ENCODE peak calls at places on chromosomes 7 and 10, in ten cellular contexts. B is small intestine; L is pancreas; S is stomach; V is CD4-positive, alpha-beta T cell; Q is heart left ventricle; H is fibroblast of lung; M is neural progenitor cell; A is tibial nerve; R is Peyer's patch. O is an unnamed sample.
A peak's percentile ranks its signal among the peaks of the same experiment; 100 is the strongest.

GRCh38 chr10:46050956-46051355 is 4.9 kb upstream of the MSMB start:
- DNase-seq in Q (no peak), L (no peak), B (no peak), M (no peak), V (no peak), A (no peak), H (peak; percentile 16), S (no peak), R (no peak), O (no peak)

GRCh38 chr10:97759981-97760345 is 11.8 kb downstream of the SFRP5 start:
- DNase-seq in S (no peak), Q (no peak), V (no peak), R (peak; percentile 33), L (no peak), B (no peak), A (no peak), H (no peak), M (no peak), O (no peak)

GRCh38 chr10:86988501-86988900 is 20.2 kb downstream of the ADIRF start:
- DNase-seq in M (no peak), S (no peak), A (no peak), Q (no peak), V (no peak), H (no peak), B (no peak), R (no peak), L (no peak), O (no peak)

GRCh38 chr7:49852619-49853462 is 79.4 kb downstream of the VWC2 start:
- DNase-seq in S (no peak), L (peak; percentile 26), B (peak; percentile 19), R (no peak), Q (no peak), A (no peak), H (peak; percentile 2), V (no peak), M (peak; percentile 77), O (no peak)

GRCh38 chr10:13351340-13351915 is 3.3 kb upstream of the SEPHS1 start:
- DNase-seq in Q (no peak), S (no peak), R (no peak), L (no peak), B (no peak), V (peak; percentile 35), M (peak; percentile 59), H (no peak), A (no peak), O (no peak)

GRCh38 chr10:84755311-84755710 is 426.9 kb downstream of the CCSER2 start:
- DNase-seq in M (peak; percentile 71), S (no peak), Q (no peak), V (no peak), L (no peak), A (no peak), H (no peak), R (no peak), B (no peak), O (no peak)

GRCh38 chr10:4447977-4448376 is 378.0 kb upstream of the AKR1E2 start:
- DNase-seq in A (no peak), H (no peak), S (no peak), L (no peak), B (no peak), V (no peak), M (no peak), R (no peak), Q (no peak), O (no peak)

GRCh38 chr10:29317027-29317420 is 28.2 kb downstream of the LYZL1 start:
- DNase-seq in H (peak; percentile 18), S (no peak), Q (no peak), M (no peak), A (no peak), V (no peak), R (no peak), B (no peak), L (no peak), O (no peak)

GRCh38 chr10:43824934-43825333 is 176.3 kb upstream of the ZNF32 start:
- DNase-seq in L (peak; percentile 52), H (peak; percentile 75), A (peak; percentile 70), S (no peak), V (no peak), M (no peak), R (no peak), B (no peak), Q (peak; percentile 91), O (no peak)

GRCh38 chr10:69901623-69902505 is 100.2 kb downstream of the COL13A1 start:
- DNase-seq in B (peak; percentile 79), V (no peak), L (peak; percentile 27), H (peak; percentile 47), M (peak; percentile 79), S (peak; percentile 48), R (peak; percentile 76), Q (peak; percentile 42), A (no peak), O (peak; percentile 26)

GRCh38 chr10:7818295-7819125 is at the start of gene TAF3:
- DNase-seq in Q (peak; percentile 94), V (peak; percentile 86), L (peak; percentile 91), A (peak; percentile 77), M (peak; percentile 97), H (peak; percentile 79), S (peak; percentile 95), B (peak; percentile 94), R (peak; percentile 95), O (peak; percentile 89)

GRCh38 chr10:7817984-7818294 is 366 bp upstream of the TAF3 start:
- DNase-seq in V (no peak), S (no peak), B (no peak), A (no peak), R (no peak), L (no peak), Q (no peak), M (no peak), H (no peak), O (no peak)

GRCh38 chr10:7824251-7824650 is 5.9 kb downstream of the TAF3 start:
- DNase-seq in S (no peak), V (no peak), R (no peak), B (no peak), M (no peak), Q (no peak), A (no peak), L (no peak), H (no peak), O (no peak)

GRCh38 chr10:7817576-7817975 is 729 bp upstream of the TAF3 start:
- DNase-seq in A (no peak), Q (no peak), S (no peak), L (no peak), R (no peak), V (no peak), M (peak; percentile 12), B (no peak), H (no peak), O (no peak)

GRCh38 chr10:7819126-7819470 is 793 bp downstream of the TAF3 start:
- DNase-seq in B (peak; percentile 54), A (no peak), M (peak; percentile 82), V (no peak), Q (peak; percentile 42), R (no peak), H (peak; percentile 51), L (peak; percentile 50), S (peak; percentile 51), O (peak; percentile 16)
- H3K27ac ChIP-seq in B (peak overlapping the region; percentile 84), A (no peak overlapping the region), M (no peak overlapping the region), V (no peak overlapping the region), Q (no peak overlapping the region), R (peak overlapping the region; percentile 57), H (peak overlapping the region; percentile 62), L (peak overlapping the region; percentile 50), S (peak overlapping the region; percentile 78), O (peak overlapping the region; percentile 68)

GRCh38 chr7:84251183-84251845 is 56.7 kb upstream of the SEMA3A start:
- DNase-seq in Q (no peak), B (no peak), V (no peak), M (peak; percentile 44), A (no peak), R (no peak), H (peak; percentile 68), L (no peak), S (no peak), O (no peak)
- H3K27ac ChIP-seq in Q (no peak overlapping the region), B (no peak overlapping the region), V (no peak overlapping the region), M (peak overlapping the region; percentile 54), A (no peak overlapping the region), R (no peak overlapping the region), H (no peak overlapping the region), L (no peak overlapping the region), S (no peak overlapping the region), O (no peak overlapping the region)

GRCh38 chr7:28072876-28073514 is 107.6 kb downstream of the JAZF1 start:
- DNase-seq in L (no peak), A (no peak), H (no peak), V (no peak), R (no peak), S (no peak), Q (no peak), M (no peak), B (no peak), O (no peak)

GRCh38 chr7:28069788-28070187 is 110.8 kb downstream of the JAZF1 start:
- DNase-seq in M (no peak), S (no peak), L (no peak), R (no peak), A (peak; percentile 42), V (no peak), B (no peak), Q (peak; percentile 69), H (peak; percentile 75), O (peak; percentile 38)

GRCh38 chr7:28070311-28071055 is 110.1 kb downstream of the JAZF1 start:
- DNase-seq in V (no peak), H (peak; percentile 25), R (no peak), S (no peak), L (no peak), A (no peak), Q (no peak), B (no peak), M (no peak), O (no peak)

GRCh38 chr7:28068811-28069216 is 111.8 kb downstream of the JAZF1 start:
- DNase-seq in V (no peak), A (no peak), Q (no peak), R (no peak), S (no peak), B (no peak), H (peak; percentile 40), M (no peak), L (no peak), O (no peak)

DNA sequence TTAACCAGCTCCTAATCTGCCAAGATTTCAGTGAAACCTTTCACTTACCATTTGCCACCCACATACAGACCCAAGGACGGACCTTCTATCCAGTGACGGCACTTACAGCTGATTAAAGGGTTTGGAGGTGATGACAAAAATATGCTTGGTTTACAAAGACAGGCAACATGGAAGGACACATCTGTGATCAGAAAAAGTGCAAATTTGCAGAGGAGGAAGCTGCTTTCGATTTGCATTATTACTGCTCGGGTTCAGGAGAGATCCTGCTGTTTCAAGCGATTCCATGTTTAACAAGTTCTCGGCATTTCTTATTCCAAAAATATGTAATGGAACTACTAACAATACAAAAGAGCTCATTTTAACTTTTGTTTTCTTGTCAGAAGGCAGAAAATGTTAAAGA is 109.0 kb downstream of the JAZF1 start:
- DNase-seq in Q (no peak), B (no peak), M (no peak), A (no peak), V (no peak), H (no peak), L (no peak), R (no peak), S (no peak), O (no peak)
- H3K27ac ChIP-seq in Q (no peak overlapping the region), B (no peak overlapping the region), M (no peak overlapping the region), A (peak overlapping the region; percentile 30), V (no peak overlapping the region), H (no peak overlapping the region), L (no peak overlapping the region), R (no peak overlapping the region), S (no peak overlapping the region), O (no peak overlapping the region)

DNA sequence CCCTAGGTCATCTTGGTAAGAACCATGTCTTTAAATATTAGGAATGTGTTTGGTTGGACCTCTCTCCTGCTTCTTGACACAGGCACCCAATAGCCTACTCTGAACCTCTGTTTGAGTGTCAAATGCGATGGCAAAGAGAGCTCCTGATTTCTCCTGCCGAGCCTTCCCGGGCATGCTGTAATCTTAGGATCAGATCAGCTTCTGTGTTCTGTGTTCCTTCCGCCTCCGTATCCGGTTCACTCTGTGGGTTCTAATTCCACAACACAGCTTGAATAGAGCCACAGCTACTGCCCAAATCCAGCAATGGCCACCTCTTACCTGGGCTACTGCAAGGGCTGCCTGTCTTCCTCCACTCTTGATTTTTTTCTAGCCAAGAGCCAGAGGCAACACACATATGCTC is 165.2 kb upstream of the TNS3 start:
- DNase-seq in H (no peak), M (no peak), Q (no peak), L (no peak), B (no peak), V (no peak), A (no peak), R (no peak), S (no peak), O (no peak)
- H3K27ac ChIP-seq in H (no peak overlapping the region), M (no peak overlapping the region), Q (no peak overlapping the region), L (no peak overlapping the region), B (no peak overlapping the region), V (no peak overlapping the region), A (no peak overlapping the region), R (no peak overlapping the region), S (no peak overlapping the region), O (no peak overlapping the region)